ENCODE peak calls at places on chromosomes 16 and 17, in nine cellular contexts. One of them, this sample, is unnamed.

GRCh38 chr17:59311051-59311468 is 20.4 kb upstream of the YPEL2 start:
- DNase-seq in DND-41: peak; percentile 48
- DNase-seq in NCI-H1436: peak; percentile 81
- DNase-seq in COR-L47: peak; percentile 58
- DNase-seq in stimulated activated naive CD8-positive, alpha-beta T cell treated with anti-CD3 and anti-CD28 coated beads, Interleukin-15, Interleukin-2, amounts not matched to agents 100 U/mL and 50 U/mL, for 24 hours: peak; percentile 23
- DNase-seq in HEK293T: peak; percentile 73
- DNase-seq in choroid plexus epithelial cell: peak; percentile 66
- DNase-seq in HFFc6: peak; percentile 48
- DNase-seq in stimulated activated CD8-positive, alpha-beta memory T cell treated with anti-CD3 and anti-CD28 coated beads, Interleukin-7, amount 100 ng/mL, for 48 hours: no peak
- DNase-seq in this sample: peak; percentile 78

GRCh38 chr17:57909548-57909947 is 45.7 kb downstream of the CUEDC1 start:
- DNase-seq in DND-41: no peak
- DNase-seq in NCI-H1436: no peak
- DNase-seq in COR-L47: no peak
- DNase-seq in stimulated activated naive CD8-positive, alpha-beta T cell treated with anti-CD3 and anti-CD28 coated beads, Interleukin-15, Interleukin-2, amounts not matched to agents 100 U/mL and 50 U/mL, for 24 hours: no peak
- DNase-seq in HEK293T: no peak
- DNase-seq in choroid plexus epithelial cell: no peak
- DNase-seq in HFFc6: no peak
- DNase-seq in stimulated activated CD8-positive, alpha-beta memory T cell treated with anti-CD3 and anti-CD28 coated beads, Interleukin-7, amount 100 ng/mL, for 48 hours: no peak
- DNase-seq in this sample: no peak

GRCh38 chr16:17277981-17278381 is 192.8 kb downstream of the XYLT1 start:
- DNase-seq in DND-41: no peak
- DNase-seq in NCI-H1436: no peak
- DNase-seq in COR-L47: no peak
- DNase-seq in stimulated activated naive CD8-positive, alpha-beta T cell treated with anti-CD3 and anti-CD28 coated beads, Interleukin-15, Interleukin-2, amounts not matched to agents 100 U/mL and 50 U/mL, for 24 hours: no peak
- DNase-seq in HEK293T: peak; percentile 24
- DNase-seq in choroid plexus epithelial cell: peak; percentile 7
- DNase-seq in HFFc6: peak; percentile 8
- DNase-seq in stimulated activated CD8-positive, alpha-beta memory T cell treated with anti-CD3 and anti-CD28 coated beads, Interleukin-7, amount 100 ng/mL, for 48 hours: no peak
- DNase-seq in this sample: peak; percentile 24

GRCh38 chr17:73045722-73046121 is 46.8 kb downstream of the SLC39A11 start:
- DNase-seq in DND-41: no peak
- DNase-seq in NCI-H1436: no peak
- DNase-seq in COR-L47: no peak
- DNase-seq in stimulated activated naive CD8-positive, alpha-beta T cell treated with anti-CD3 and anti-CD28 coated beads, Interleukin-15, Interleukin-2, amounts not matched to agents 100 U/mL and 50 U/mL, for 24 hours: no peak
- DNase-seq in HEK293T: no peak
- DNase-seq in choroid plexus epithelial cell: no peak
- DNase-seq in HFFc6: no peak
- DNase-seq in stimulated activated CD8-positive, alpha-beta memory T cell treated with anti-CD3 and anti-CD28 coated beads, Interleukin-7, amount 100 ng/mL, for 48 hours: no peak
- DNase-seq in this sample: no peak

GRCh38 chr17:32285770-32286517 is 20.3 kb downstream of the RHBDL3 start:
- DNase-seq in DND-41: no peak
- DNase-seq in NCI-H1436: no peak
- DNase-seq in COR-L47: peak; percentile 58
- DNase-seq in stimulated activated naive CD8-positive, alpha-beta T cell treated with anti-CD3 and anti-CD28 coated beads, Interleukin-15, Interleukin-2, amounts not matched to agents 100 U/mL and 50 U/mL, for 24 hours: no peak
- DNase-seq in HEK293T: no peak
- DNase-seq in choroid plexus epithelial cell: no peak
- DNase-seq in HFFc6: no peak
- DNase-seq in stimulated activated CD8-positive, alpha-beta memory T cell treated with anti-CD3 and anti-CD28 coated beads, Interleukin-7, amount 100 ng/mL, for 48 hours: no peak
- DNase-seq in this sample: no peak

GRCh38 chr17:21283482-21284318 is 811 bp upstream of the MAP2K3 start:
- DNase-seq in DND-41: no peak
- DNase-seq in NCI-H1436: no peak
- DNase-seq in COR-L47: no peak
- DNase-seq in stimulated activated naive CD8-positive, alpha-beta T cell treated with anti-CD3 and anti-CD28 coated beads, Interleukin-15, Interleukin-2, amounts not matched to agents 100 U/mL and 50 U/mL, for 24 hours: peak; percentile 64
- DNase-seq in HEK293T: no peak
- DNase-seq in choroid plexus epithelial cell: peak; percentile 55
- DNase-seq in HFFc6: peak; percentile 62
- DNase-seq in stimulated activated CD8-positive, alpha-beta memory T cell treated with anti-CD3 and anti-CD28 coated beads, Interleukin-7, amount 100 ng/mL, for 48 hours: no peak
- DNase-seq in this sample: peak; percentile 22

GRCh38 chr17:206941-207560 is 25.6 kb upstream of the DOC2B start:
- DNase-seq in DND-41: no peak
- DNase-seq in NCI-H1436: no peak
- DNase-seq in COR-L47: no peak
- DNase-seq in stimulated activated naive CD8-positive, alpha-beta T cell treated with anti-CD3 and anti-CD28 coated beads, Interleukin-15, Interleukin-2, amounts not matched to agents 100 U/mL and 50 U/mL, for 24 hours: no peak
- DNase-seq in HEK293T: no peak
- DNase-seq in choroid plexus epithelial cell: no peak
- DNase-seq in HFFc6: no peak
- DNase-seq in stimulated activated CD8-positive, alpha-beta memory T cell treated with anti-CD3 and anti-CD28 coated beads, Interleukin-7, amount 100 ng/mL, for 48 hours: no peak
- DNase-seq in this sample: no peak

GRCh38 chr17:74601944-74602572 is 10.0 kb upstream of the CD300LD start:
- DNase-seq in DND-41: peak; percentile 26
- DNase-seq in NCI-H1436: peak; percentile 5
- DNase-seq in COR-L47: no peak
- DNase-seq in stimulated activated naive CD8-positive, alpha-beta T cell treated with anti-CD3 and anti-CD28 coated beads, Interleukin-15, Interleukin-2, amounts not matched to agents 100 U/mL and 50 U/mL, for 24 hours: peak; percentile 52
- DNase-seq in HEK293T: peak; percentile 70
- DNase-seq in choroid plexus epithelial cell: peak; percentile 54
- DNase-seq in HFFc6: no peak
- DNase-seq in stimulated activated CD8-positive, alpha-beta memory T cell treated with anti-CD3 and anti-CD28 coated beads, Interleukin-7, amount 100 ng/mL, for 48 hours: peak; percentile 11
- DNase-seq in this sample: peak; percentile 53

GRCh38 chr16:66004706-66005105 is 361.8 kb upstream of the CDH5 start:
- DNase-seq in DND-41: no peak
- DNase-seq in NCI-H1436: no peak
- DNase-seq in COR-L47: no peak
- DNase-seq in stimulated activated naive CD8-positive, alpha-beta T cell treated with anti-CD3 and anti-CD28 coated beads, Interleukin-15, Interleukin-2, amounts not matched to agents 100 U/mL and 50 U/mL, for 24 hours: no peak
- DNase-seq in HEK293T: no peak
- DNase-seq in choroid plexus epithelial cell: peak; percentile 64
- DNase-seq in HFFc6: no peak
- DNase-seq in stimulated activated CD8-positive, alpha-beta memory T cell treated with anti-CD3 and anti-CD28 coated beads, Interleukin-7, amount 100 ng/mL, for 48 hours: no peak
- DNase-seq in this sample: no peak

GRCh38 chr17:56499799-56500388 is 93.6 kb upstream of the NOG start:
- DNase-seq in DND-41: peak; percentile 23
- DNase-seq in NCI-H1436: no peak
- DNase-seq in COR-L47: no peak
- DNase-seq in stimulated activated naive CD8-positive, alpha-beta T cell treated with anti-CD3 and anti-CD28 coated beads, Interleukin-15, Interleukin-2, amounts not matched to agents 100 U/mL and 50 U/mL, for 24 hours: peak; percentile 28
- DNase-seq in HEK293T: peak; percentile 31
- DNase-seq in choroid plexus epithelial cell: peak; percentile 52
- DNase-seq in HFFc6: peak; percentile 21
- DNase-seq in stimulated activated CD8-positive, alpha-beta memory T cell treated with anti-CD3 and anti-CD28 coated beads, Interleukin-7, amount 100 ng/mL, for 48 hours: no peak
- DNase-seq in this sample: peak; percentile 57

GRCh38 chr16:76639685-76640289 is 362.6 kb downstream of the CNTNAP4 start:
- DNase-seq in DND-41: peak; percentile 5
- DNase-seq in NCI-H1436: no peak
- DNase-seq in COR-L47: no peak
- DNase-seq in stimulated activated naive CD8-positive, alpha-beta T cell treated with anti-CD3 and anti-CD28 coated beads, Interleukin-15, Interleukin-2, amounts not matched to agents 100 U/mL and 50 U/mL, for 24 hours: no peak
- DNase-seq in HEK293T: peak; percentile 12
- DNase-seq in choroid plexus epithelial cell: no peak
- DNase-seq in HFFc6: no peak
- DNase-seq in stimulated activated CD8-positive, alpha-beta memory T cell treated with anti-CD3 and anti-CD28 coated beads, Interleukin-7, amount 100 ng/mL, for 48 hours: no peak
- DNase-seq in this sample: no peak

GRCh38 chr16:20803561-20804214 is 2.6 kb downstream of the ERI2 start:
- DNase-seq in DND-41: no peak
- DNase-seq in NCI-H1436: no peak
- DNase-seq in COR-L47: no peak
- DNase-seq in stimulated activated naive CD8-positive, alpha-beta T cell treated with anti-CD3 and anti-CD28 coated beads, Interleukin-15, Interleukin-2, amounts not matched to agents 100 U/mL and 50 U/mL, for 24 hours: no peak
- DNase-seq in HEK293T: no peak
- DNase-seq in choroid plexus epithelial cell: no peak
- DNase-seq in HFFc6: no peak
- DNase-seq in stimulated activated CD8-positive, alpha-beta memory T cell treated with anti-CD3 and anti-CD28 coated beads, Interleukin-7, amount 100 ng/mL, for 48 hours: no peak
- DNase-seq in this sample: no peak

GRCh38 chr17:55496094-55496881 is 15.0 kb downstream of the SMIM36 start:
- DNase-seq in DND-41: no peak
- DNase-seq in NCI-H1436: no peak
- DNase-seq in COR-L47: no peak
- DNase-seq in stimulated activated naive CD8-positive, alpha-beta T cell treated with anti-CD3 and anti-CD28 coated beads, Interleukin-15, Interleukin-2, amounts not matched to agents 100 U/mL and 50 U/mL, for 24 hours: no peak
- DNase-seq in HEK293T: no peak
- DNase-seq in choroid plexus epithelial cell: peak; percentile 87
- DNase-seq in HFFc6: peak; percentile 4
- DNase-seq in stimulated activated CD8-positive, alpha-beta memory T cell treated with anti-CD3 and anti-CD28 coated beads, Interleukin-7, amount 100 ng/mL, for 48 hours: no peak
- DNase-seq in this sample: no peak

GRCh38 chr16:13823501-13823900 is 96.5 kb upstream of the ERCC4 start:
- DNase-seq in DND-41: no peak
- DNase-seq in NCI-H1436: no peak
- DNase-seq in COR-L47: no peak
- DNase-seq in stimulated activated naive CD8-positive, alpha-beta T cell treated with anti-CD3 and anti-CD28 coated beads, Interleukin-15, Interleukin-2, amounts not matched to agents 100 U/mL and 50 U/mL, for 24 hours: no peak
- DNase-seq in HEK293T: no peak
- DNase-seq in choroid plexus epithelial cell: no peak
- DNase-seq in HFFc6: no peak
- DNase-seq in stimulated activated CD8-positive, alpha-beta memory T cell treated with anti-CD3 and anti-CD28 coated beads, Interleukin-7, amount 100 ng/mL, for 48 hours: no peak
- DNase-seq in this sample: no peak

GRCh38 chr17:31698751-31699150 is 160.3 kb downstream of the COPRS start:
- DNase-seq in DND-41: no peak
- DNase-seq in NCI-H1436: no peak
- DNase-seq in COR-L47: no peak
- DNase-seq in stimulated activated naive CD8-positive, alpha-beta T cell treated with anti-CD3 and anti-CD28 coated beads, Interleukin-15, Interleukin-2, amounts not matched to agents 100 U/mL and 50 U/mL, for 24 hours: no peak
- DNase-seq in HEK293T: no peak
- DNase-seq in choroid plexus epithelial cell: no peak
- DNase-seq in HFFc6: no peak
- DNase-seq in stimulated activated CD8-positive, alpha-beta memory T cell treated with anti-CD3 and anti-CD28 coated beads, Interleukin-7, amount 100 ng/mL, for 48 hours: no peak
- DNase-seq in this sample: no peak

GRCh38 chr16:69417537-69418199 is 6.8 kb upstream of the CYB5B start:
- DNase-seq in DND-41: no peak
- DNase-seq in NCI-H1436: no peak
- DNase-seq in COR-L47: no peak
- DNase-seq in stimulated activated naive CD8-positive, alpha-beta T cell treated with anti-CD3 and anti-CD28 coated beads, Interleukin-15, Interleukin-2, amounts not matched to agents 100 U/mL and 50 U/mL, for 24 hours: no peak
- DNase-seq in HEK293T: no peak
- DNase-seq in choroid plexus epithelial cell: no peak
- DNase-seq in HFFc6: peak; percentile 37
- DNase-seq in stimulated activated CD8-positive, alpha-beta memory T cell treated with anti-CD3 and anti-CD28 coated beads, Interleukin-7, amount 100 ng/mL, for 48 hours: no peak
- DNase-seq in this sample: no peak

GRCh38 chr17:27413295-27413694 is 43.0 kb upstream of the KSR1 start:
- DNase-seq in DND-41: no peak
- DNase-seq in NCI-H1436: no peak
- DNase-seq in COR-L47: no peak
- DNase-seq in stimulated activated naive CD8-positive, alpha-beta T cell treated with anti-CD3 and anti-CD28 coated beads, Interleukin-15, Interleukin-2, amounts not matched to agents 100 U/mL and 50 U/mL, for 24 hours: no peak
- DNase-seq in HEK293T: no peak
- DNase-seq in choroid plexus epithelial cell: no peak
- DNase-seq in HFFc6: no peak
- DNase-seq in stimulated activated CD8-positive, alpha-beta memory T cell treated with anti-CD3 and anti-CD28 coated beads, Interleukin-7, amount 100 ng/mL, for 48 hours: no peak
- DNase-seq in this sample: no peak

GRCh38 chr17:41547921-41548843 is 20.1 kb upstream of the KRT19 start:
- DNase-seq in DND-41: peak; percentile 7
- DNase-seq in NCI-H1436: peak; percentile 54
- DNase-seq in COR-L47: no peak
- DNase-seq in stimulated activated naive CD8-positive, alpha-beta T cell treated with anti-CD3 and anti-CD28 coated beads, Interleukin-15, Interleukin-2, amounts not matched to agents 100 U/mL and 50 U/mL, for 24 hours: peak; percentile 81
- DNase-seq in HEK293T: no peak
- DNase-seq in choroid plexus epithelial cell: peak; percentile 90
- DNase-seq in HFFc6: peak; percentile 98
- DNase-seq in stimulated activated CD8-positive, alpha-beta memory T cell treated with anti-CD3 and anti-CD28 coated beads, Interleukin-7, amount 100 ng/mL, for 48 hours: peak; percentile 85
- DNase-seq in this sample: peak; percentile 96

GRCh38 chr16:70158261-70158939 is 15.2 kb upstream of the CLEC18C start:
- DNase-seq in DND-41: no peak
- DNase-seq in NCI-H1436: no peak
- DNase-seq in COR-L47: no peak
- DNase-seq in stimulated activated naive CD8-positive, alpha-beta T cell treated with anti-CD3 and anti-CD28 coated beads, Interleukin-15, Interleukin-2, amounts not matched to agents 100 U/mL and 50 U/mL, for 24 hours: no peak
- DNase-seq in HEK293T: peak; percentile 8
- DNase-seq in choroid plexus epithelial cell: no peak
- DNase-seq in HFFc6: no peak
- DNase-seq in stimulated activated CD8-positive, alpha-beta memory T cell treated with anti-CD3 and anti-CD28 coated beads, Interleukin-7, amount 100 ng/mL, for 48 hours: no peak
- DNase-seq in this sample: no peak

GRCh38 chr16:24975428-24975889 is 39.7 kb downstream of the ARHGAP17 start:
- DNase-seq in DND-41: no peak
- DNase-seq in NCI-H1436: no peak
- DNase-seq in COR-L47: no peak
- DNase-seq in stimulated activated naive CD8-positive, alpha-beta T cell treated with anti-CD3 and anti-CD28 coated beads, Interleukin-15, Interleukin-2, amounts not matched to agents 100 U/mL and 50 U/mL, for 24 hours: no peak
- DNase-seq in HEK293T: no peak
- DNase-seq in choroid plexus epithelial cell: peak; percentile 70
- DNase-seq in HFFc6: no peak
- DNase-seq in stimulated activated CD8-positive, alpha-beta memory T cell treated with anti-CD3 and anti-CD28 coated beads, Interleukin-7, amount 100 ng/mL, for 48 hours: no peak
- DNase-seq in this sample: no peak

GRCh38 chr16:31134625-31135534 is 647 bp downstream of the PRSS8 start:
- DNase-seq in DND-41: no peak
- DNase-seq in NCI-H1436: peak; percentile 50
- DNase-seq in COR-L47: peak; percentile 36
- DNase-seq in stimulated activated naive CD8-positive, alpha-beta T cell treated with anti-CD3 and anti-CD28 coated beads, Interleukin-15, Interleukin-2, amounts not matched to agents 100 U/mL and 50 U/mL, for 24 hours: no peak
- DNase-seq in HEK293T: no peak
- DNase-seq in choroid plexus epithelial cell: no peak
- DNase-seq in HFFc6: no peak
- DNase-seq in stimulated activated CD8-positive, alpha-beta memory T cell treated with anti-CD3 and anti-CD28 coated beads, Interleukin-7, amount 100 ng/mL, for 48 hours: no peak
- DNase-seq in this sample: no peak

GRCh38 chr17:7018331-7018964 is 4.4 kb upstream of the BCL6B start:
- DNase-seq in DND-41: no peak
- DNase-seq in NCI-H1436: no peak
- DNase-seq in COR-L47: no peak
- DNase-seq in stimulated activated naive CD8-positive, alpha-beta T cell treated with anti-CD3 and anti-CD28 coated beads, Interleukin-15, Interleukin-2, amounts not matched to agents 100 U/mL and 50 U/mL, for 24 hours: no peak
- DNase-seq in HEK293T: no peak
- DNase-seq in choroid plexus epithelial cell: no peak
- DNase-seq in HFFc6: no peak
- DNase-seq in stimulated activated CD8-positive, alpha-beta memory T cell treated with anti-CD3 and anti-CD28 coated beads, Interleukin-7, amount 100 ng/mL, for 48 hours: no peak
- DNase-seq in this sample: no peak

GRCh38 chr16:3017262-3017805 is 649 bp downstream of the CLDN6 start:
- DNase-seq in DND-41: no peak
- DNase-seq in NCI-H1436: no peak
- DNase-seq in COR-L47: no peak
- DNase-seq in stimulated activated naive CD8-positive, alpha-beta T cell treated with anti-CD3 and anti-CD28 coated beads, Interleukin-15, Interleukin-2, amounts not matched to agents 100 U/mL and 50 U/mL, for 24 hours: no peak
- DNase-seq in HEK293T: no peak
- DNase-seq in choroid plexus epithelial cell: no peak
- DNase-seq in HFFc6: no peak
- DNase-seq in stimulated activated CD8-positive, alpha-beta memory T cell treated with anti-CD3 and anti-CD28 coated beads, Interleukin-7, amount 100 ng/mL, for 48 hours: no peak
- DNase-seq in this sample: no peak

GRCh38 chr16:77057161-77057736 is 133.7 kb upstream of the MON1B start:
- DNase-seq in DND-41: no peak
- DNase-seq in NCI-H1436: no peak
- DNase-seq in COR-L47: no peak
- DNase-seq in stimulated activated naive CD8-positive, alpha-beta T cell treated with anti-CD3 and anti-CD28 coated beads, Interleukin-15, Interleukin-2, amounts not matched to agents 100 U/mL and 50 U/mL, for 24 hours: no peak
- DNase-seq in HEK293T: no peak
- DNase-seq in choroid plexus epithelial cell: no peak
- DNase-seq in HFFc6: no peak
- DNase-seq in stimulated activated CD8-positive, alpha-beta memory T cell treated with anti-CD3 and anti-CD28 coated beads, Interleukin-7, amount 100 ng/mL, for 48 hours: no peak
- DNase-seq in this sample: no peak

GRCh38 chr16:83968483-83968865 is 430 bp downstream of the NECAB2 start:
- DNase-seq in DND-41: no peak
- DNase-seq in NCI-H1436: no peak
- DNase-seq in COR-L47: peak; percentile 52
- DNase-seq in stimulated activated naive CD8-positive, alpha-beta T cell treated with anti-CD3 and anti-CD28 coated beads, Interleukin-15, Interleukin-2, amounts not matched to agents 100 U/mL and 50 U/mL, for 24 hours: no peak
- DNase-seq in HEK293T: peak; percentile 56
- DNase-seq in choroid plexus epithelial cell: no peak
- DNase-seq in HFFc6: no peak
- DNase-seq in stimulated activated CD8-positive, alpha-beta memory T cell treated with anti-CD3 and anti-CD28 coated beads, Interleukin-7, amount 100 ng/mL, for 48 hours: no peak
- DNase-seq in this sample: no peak

GRCh38 chr17:40121191-40121885 is 433 bp upstream of the MSL1 start:
- DNase-seq in DND-41: no peak
- DNase-seq in NCI-H1436: peak; percentile 62
- DNase-seq in COR-L47: peak; percentile 26
- DNase-seq in stimulated activated naive CD8-positive, alpha-beta T cell treated with anti-CD3 and anti-CD28 coated beads, Interleukin-15, Interleukin-2, amounts not matched to agents 100 U/mL and 50 U/mL, for 24 hours: peak; percentile 56
- DNase-seq in HEK293T: peak; percentile 25
- DNase-seq in choroid plexus epithelial cell: peak; percentile 49
- DNase-seq in HFFc6: no peak
- DNase-seq in stimulated activated CD8-positive, alpha-beta memory T cell treated with anti-CD3 and anti-CD28 coated beads, Interleukin-7, amount 100 ng/mL, for 48 hours: no peak
- DNase-seq in this sample: no peak

GRCh38 chr16:87438611-87438985 is 46.5 kb downstream of the MAP1LC3B start:
- DNase-seq in DND-41: no peak
- DNase-seq in NCI-H1436: no peak
- DNase-seq in COR-L47: no peak
- DNase-seq in stimulated activated naive CD8-positive, alpha-beta T cell treated with anti-CD3 and anti-CD28 coated beads, Interleukin-15, Interleukin-2, amounts not matched to agents 100 U/mL and 50 U/mL, for 24 hours: no peak
- DNase-seq in HEK293T: no peak
- DNase-seq in choroid plexus epithelial cell: no peak
- DNase-seq in HFFc6: no peak
- DNase-seq in stimulated activated CD8-positive, alpha-beta memory T cell treated with anti-CD3 and anti-CD28 coated beads, Interleukin-7, amount 100 ng/mL, for 48 hours: no peak
- DNase-seq in this sample: no peak

GRCh38 chr17:18932360-18933055 is 19.5 kb upstream of the SLC5A10 start:
- DNase-seq in DND-41: no peak
- DNase-seq in NCI-H1436: no peak
- DNase-seq in COR-L47: no peak
- DNase-seq in stimulated activated naive CD8-positive, alpha-beta T cell treated with anti-CD3 and anti-CD28 coated beads, Interleukin-15, Interleukin-2, amounts not matched to agents 100 U/mL and 50 U/mL, for 24 hours: no peak
- DNase-seq in HEK293T: no peak
- DNase-seq in choroid plexus epithelial cell: no peak
- DNase-seq in HFFc6: no peak
- DNase-seq in stimulated activated CD8-positive, alpha-beta memory T cell treated with anti-CD3 and anti-CD28 coated beads, Interleukin-7, amount 100 ng/mL, for 48 hours: no peak
- DNase-seq in this sample: no peak

GRCh38 chr16:51290410-51290809 is 139.3 kb upstream of the SALL1 start:
- DNase-seq in DND-41: no peak
- DNase-seq in NCI-H1436: no peak
- DNase-seq in COR-L47: no peak
- DNase-seq in stimulated activated naive CD8-positive, alpha-beta T cell treated with anti-CD3 and anti-CD28 coated beads, Interleukin-15, Interleukin-2, amounts not matched to agents 100 U/mL and 50 U/mL, for 24 hours: no peak
- DNase-seq in HEK293T: no peak
- DNase-seq in choroid plexus epithelial cell: no peak
- DNase-seq in HFFc6: no peak
- DNase-seq in stimulated activated CD8-positive, alpha-beta memory T cell treated with anti-CD3 and anti-CD28 coated beads, Interleukin-7, amount 100 ng/mL, for 48 hours: no peak
- DNase-seq in this sample: no peak

GRCh38 chr17:79789943-79790804 is 6.7 kb downstream of the CBX8 start:
- DNase-seq in DND-41: no peak
- DNase-seq in NCI-H1436: no peak
- DNase-seq in COR-L47: peak; percentile 34
- DNase-seq in stimulated activated naive CD8-positive, alpha-beta T cell treated with anti-CD3 and anti-CD28 coated beads, Interleukin-15, Interleukin-2, amounts not matched to agents 100 U/mL and 50 U/mL, for 24 hours: peak; percentile 66
- DNase-seq in HEK293T: peak; percentile 67
- DNase-seq in choroid plexus epithelial cell: peak; percentile 24
- DNase-seq in HFFc6: no peak
- DNase-seq in stimulated activated CD8-positive, alpha-beta memory T cell treated with anti-CD3 and anti-CD28 coated beads, Interleukin-7, amount 100 ng/mL, for 48 hours: no peak
- DNase-seq in this sample: no peak

GRCh38 chr17:67525239-67526135 is 148.4 kb downstream of the PITPNC1 start:
- DNase-seq in DND-41: no peak
- DNase-seq in NCI-H1436: no peak
- DNase-seq in COR-L47: no peak
- DNase-seq in stimulated activated naive CD8-positive, alpha-beta T cell treated with anti-CD3 and anti-CD28 coated beads, Interleukin-15, Interleukin-2, amounts not matched to agents 100 U/mL and 50 U/mL, for 24 hours: no peak
- DNase-seq in HEK293T: no peak
- DNase-seq in choroid plexus epithelial cell: no peak
- DNase-seq in HFFc6: no peak
- DNase-seq in stimulated activated CD8-positive, alpha-beta memory T cell treated with anti-CD3 and anti-CD28 coated beads, Interleukin-7, amount 100 ng/mL, for 48 hours: no peak
- DNase-seq in this sample: no peak